ENCODE peak calls at places on chromosomes 1 and 21, in five cellular contexts. One of them, this sample, is unnamed.

GRCh38 chr1:110134050-110134595 is 16.2 kb upstream of the SLC6A17 start:
- DNase-seq in right atrium auricular region: no peak
- DNase-seq in GM12864: no peak
- DNase-seq in kidney: no peak
- DNase-seq in HCT116: no peak
- DNase-seq in this sample: peak; percentile 65

GRCh38 chr1:157145081-157145480 is 6.9 kb upstream of the ETV3 start:
- DNase-seq in HCT116: no peak
- DNase-seq in kidney: no peak
- DNase-seq in right atrium auricular region: no peak
- DNase-seq in GM12864: no peak
- DNase-seq in this sample: no peak

GRCh38 chr1:41314376-41314775 is 46.9 kb upstream of the FOXO6 start:
- DNase-seq in GM12864: no peak
- DNase-seq in HCT116: no peak
- DNase-seq in kidney: no peak
- DNase-seq in right atrium auricular region: no peak
- DNase-seq in this sample: no peak

GRCh38 chr21:14657241-14658008 is 111.3 kb upstream of the SAMSN1 start:
- DNase-seq in kidney: no peak
- DNase-seq in HCT116: no peak
- DNase-seq in right atrium auricular region: no peak
- DNase-seq in GM12864: no peak
- DNase-seq in this sample: no peak

GRCh38 chr1:197486948-197487347 is 218.9 kb downstream of the CRB1 start:
- DNase-seq in kidney: no peak
- DNase-seq in GM12864: no peak
- DNase-seq in right atrium auricular region: no peak
- DNase-seq in HCT116: no peak
- DNase-seq in this sample: no peak

GRCh38 chr1:179372160-179372559 is 6.4 kb downstream of the AXDND1 start:
- DNase-seq in HCT116: no peak
- DNase-seq in right atrium auricular region: no peak
- DNase-seq in GM12864: no peak
- DNase-seq in kidney: no peak
- DNase-seq in this sample: no peak

GRCh38 chr1:7405844-7406500 is 365.1 kb upstream of the VAMP3 start:
- DNase-seq in GM12864: no peak
- DNase-seq in kidney: peak; percentile 42
- DNase-seq in HCT116: no peak
- DNase-seq in right atrium auricular region: peak; percentile 38
- DNase-seq in this sample: no peak

GRCh38 chr1:221223281-221223680 is 344.0 kb downstream of the HLX start:
- DNase-seq in right atrium auricular region: no peak
- DNase-seq in HCT116: no peak
- DNase-seq in kidney: no peak
- DNase-seq in GM12864: no peak
- DNase-seq in this sample: no peak

GRCh38 chr1:226061793-226062557 is 541 bp upstream of the H3-3A start:
- DNase-seq in kidney: peak; percentile 94
- DNase-seq in right atrium auricular region: peak; percentile 67
- DNase-seq in HCT116: no peak
- DNase-seq in GM12864: no peak
- DNase-seq in this sample: no peak

GRCh38 chr1:11429226-11429625 is 49.7 kb upstream of the DISP3 start:
- DNase-seq in right atrium auricular region: no peak
- DNase-seq in kidney: no peak
- DNase-seq in GM12864: no peak
- DNase-seq in HCT116: no peak
- DNase-seq in this sample: no peak

GRCh38 chr1:153352523-153352922 is 3.9 kb upstream of the PGLYRP4 start:
- DNase-seq in GM12864: peak; percentile 31
- DNase-seq in kidney: no peak
- DNase-seq in right atrium auricular region: peak; percentile 72
- DNase-seq in HCT116: peak; percentile 55
- DNase-seq in this sample: peak; percentile 22

GRCh38 chr21:35113064-35113463 is 64.0 kb upstream of the RUNX1 start:
- DNase-seq in kidney: no peak
- DNase-seq in right atrium auricular region: no peak
- DNase-seq in GM12864: no peak
- DNase-seq in HCT116: no peak
- DNase-seq in this sample: no peak

GRCh38 chr1:15288173-15288926 is 41.3 kb downstream of the FHAD1 start:
- DNase-seq in right atrium auricular region: no peak
- DNase-seq in kidney: peak; percentile 16
- DNase-seq in GM12864: no peak
- DNase-seq in HCT116: no peak
- DNase-seq in this sample: no peak

GRCh38 chr1:162223488-162223887 is 153.2 kb downstream of the SPATA46 start:
- DNase-seq in right atrium auricular region: no peak
- DNase-seq in HCT116: no peak
- DNase-seq in GM12864: no peak
- DNase-seq in kidney: no peak
- DNase-seq in this sample: no peak

GRCh38 chr21:31505975-31506374 is 153.5 kb upstream of the SOD1 start:
- DNase-seq in right atrium auricular region: no peak
- DNase-seq in HCT116: no peak
- DNase-seq in GM12864: no peak
- DNase-seq in kidney: no peak
- DNase-seq in this sample: no peak

GRCh38 chr1:42170779-42171621 is 6.5 kb upstream of the GUCA2A start:
- DNase-seq in right atrium auricular region: no peak
- DNase-seq in kidney: peak; percentile 59
- DNase-seq in GM12864: no peak
- DNase-seq in HCT116: no peak
- DNase-seq in this sample: no peak

GRCh38 chr21:44300262-44300959 is 558 bp downstream of the PFKL start:
- DNase-seq in right atrium auricular region: peak; percentile 76
- DNase-seq in GM12864: no peak
- DNase-seq in kidney: peak; percentile 94
- DNase-seq in HCT116: no peak
- DNase-seq in this sample: no peak

GRCh38 chr1:60283690-60284089 is 210.1 kb upstream of the C1orf87 start:
- DNase-seq in HCT116: no peak
- DNase-seq in right atrium auricular region: no peak
- DNase-seq in kidney: no peak
- DNase-seq in GM12864: no peak
- DNase-seq in this sample: no peak

GRCh38 chr1:214234635-214235025 is 46.3 kb upstream of the SMYD2 start:
- DNase-seq in kidney: no peak
- DNase-seq in HCT116: no peak
- DNase-seq in GM12864: no peak
- DNase-seq in right atrium auricular region: no peak
- DNase-seq in this sample: peak; percentile 42

GRCh38 chr1:97337250-97338030 is 583.4 kb downstream of the DPYD start:
- DNase-seq in kidney: no peak
- DNase-seq in right atrium auricular region: no peak
- DNase-seq in HCT116: no peak
- DNase-seq in GM12864: no peak
- DNase-seq in this sample: no peak

GRCh38 chr1:12480748-12481362 is 137.2 kb downstream of the DHRS3 start:
- DNase-seq in right atrium auricular region: no peak
- DNase-seq in HCT116: peak; percentile 85
- DNase-seq in kidney: no peak
- DNase-seq in GM12864: peak; percentile 1
- DNase-seq in this sample: no peak

GRCh38 chr1:219812086-219812485 is 116.3 kb downstream of the SLC30A10 start:
- DNase-seq in kidney: no peak
- DNase-seq in right atrium auricular region: no peak
- DNase-seq in GM12864: no peak
- DNase-seq in HCT116: no peak
- DNase-seq in this sample: no peak

GRCh38 chr1:1371741-1372711 is 3.0 kb downstream of the AURKAIP1 start:
- DNase-seq in GM12864: no peak
- DNase-seq in HCT116: no peak
- DNase-seq in right atrium auricular region: no peak
- DNase-seq in kidney: peak; percentile 81
- DNase-seq in this sample: no peak

GRCh38 chr1:212685429-212685828 is 14.2 kb downstream of the BATF3 start:
- DNase-seq in GM12864: no peak
- DNase-seq in right atrium auricular region: no peak
- DNase-seq in kidney: no peak
- DNase-seq in HCT116: no peak
- DNase-seq in this sample: no peak

GRCh38 chr1:221241592-221241991 is 362.3 kb downstream of the HLX start:
- DNase-seq in GM12864: no peak
- DNase-seq in kidney: no peak
- DNase-seq in HCT116: no peak
- DNase-seq in right atrium auricular region: no peak
- DNase-seq in this sample: no peak

GRCh38 chr1:92515796-92516201 is 29.1 kb upstream of the GFI1 start:
- DNase-seq in HCT116: no peak
- DNase-seq in right atrium auricular region: no peak
- DNase-seq in GM12864: no peak
- DNase-seq in kidney: no peak
- DNase-seq in this sample: no peak

GRCh38 chr1:2583331-2583791 is 3.2 kb upstream of the PRXL2B start:
- DNase-seq in HCT116: no peak
- DNase-seq in GM12864: no peak
- DNase-seq in right atrium auricular region: no peak
- DNase-seq in kidney: peak; percentile 43
- DNase-seq in this sample: no peak

GRCh38 chr1:2584822-2585317 is 1.7 kb upstream of the PRXL2B start:
- DNase-seq in kidney: no peak
- DNase-seq in right atrium auricular region: no peak
- DNase-seq in HCT116: no peak
- DNase-seq in GM12864: no peak
- DNase-seq in this sample: no peak

GRCh38 chr1:2585318-2586092 is 1.1 kb upstream of the PRXL2B start:
- DNase-seq in GM12864: peak; percentile 49
- DNase-seq in HCT116: no peak
- DNase-seq in kidney: peak; percentile 93
- DNase-seq in right atrium auricular region: peak; percentile 80
- DNase-seq in this sample: no peak

GRCh38 chr1:2582401-2582800 is 4.2 kb upstream of the PRXL2B start:
- DNase-seq in GM12864: no peak
- DNase-seq in right atrium auricular region: no peak
- DNase-seq in kidney: no peak
- DNase-seq in HCT116: no peak
- DNase-seq in this sample: no peak

DNA sequence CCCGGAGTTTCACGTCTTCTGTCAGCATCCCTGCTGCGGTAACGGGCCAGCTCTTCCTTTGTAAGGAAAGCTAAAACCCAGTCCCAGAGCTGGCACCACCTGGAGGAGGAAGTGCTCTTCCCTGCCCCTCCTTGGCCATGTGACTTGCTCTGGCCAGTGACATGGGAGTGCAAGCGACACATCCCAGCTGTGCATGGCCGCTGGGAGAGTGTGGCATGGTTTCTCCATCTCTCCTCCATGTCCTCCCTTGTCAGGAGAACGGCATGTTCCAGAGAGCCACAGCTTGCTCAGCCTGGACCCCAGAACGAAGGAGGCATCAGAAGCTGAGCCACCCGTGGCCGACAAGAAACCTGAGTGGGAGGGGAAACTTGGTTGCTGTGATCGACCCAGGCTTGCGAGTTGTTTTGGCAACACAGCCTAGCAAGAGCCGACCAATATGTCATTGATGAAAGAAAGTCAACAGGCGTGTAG is 2.7 kb upstream of the PRXL2B start:
- DNase-seq in GM12864: no peak
- DNase-seq in kidney: peak; percentile 80
- DNase-seq in HCT116: no peak
- DNase-seq in right atrium auricular region: no peak
- DNase-seq in this sample: peak; percentile 79
- H3K4me3 ChIP-seq in GM12864: no peak overlapping the region
- H3K4me3 ChIP-seq in kidney: peak overlapping the region; percentile 19
- H3K4me3 ChIP-seq in HCT116: no peak overlapping the region
- H3K4me3 ChIP-seq in right atrium auricular region: no peak overlapping the region
- H3K4me3 ChIP-seq in this sample: peak overlapping the region; percentile 52

DNA sequence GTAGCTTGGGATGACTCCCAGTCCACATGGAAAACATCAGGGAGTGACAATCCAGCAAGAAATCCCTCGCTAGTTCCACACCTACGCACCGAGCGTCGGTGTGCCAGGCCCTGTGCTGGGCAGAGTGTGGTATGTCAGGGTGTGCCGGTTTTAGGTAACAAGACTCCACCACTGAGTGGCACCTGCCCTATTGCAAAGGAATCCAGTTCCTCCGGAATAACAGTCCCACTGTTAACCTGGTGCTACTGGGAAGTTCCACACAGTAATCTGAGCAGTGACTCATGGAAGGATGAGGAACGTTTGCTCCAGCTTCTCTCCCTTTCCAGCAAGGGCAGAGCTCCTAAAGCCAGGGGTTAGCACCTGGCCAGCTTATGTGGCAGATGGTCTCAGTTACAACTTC is 14.3 kb downstream of the RNF207 start:
- DNase-seq in GM12864: no peak
- DNase-seq in right atrium auricular region: no peak
- DNase-seq in kidney: peak; percentile 30
- DNase-seq in HCT116: peak; percentile 93
- DNase-seq in this sample: peak; percentile 45
- TF ChIP-seq CTCF in GM12864: no peak
- TF ChIP-seq CTCF in right atrium auricular region: no peak
- TF ChIP-seq CTCF in kidney: no peak
- TF ChIP-seq CTCF in HCT116: no peak
- TF ChIP-seq CTCF in this sample: no peak

GRCh38 chr21:46456750-46457149 is 1.9 kb upstream of the DIP2A start:
- DNase-seq in kidney: no peak
- DNase-seq in GM12864: no peak
- DNase-seq in HCT116: no peak
- DNase-seq in right atrium auricular region: no peak
- DNase-seq in this sample: no peak

GRCh38 chr21:46454634-46455390 is 3.9 kb upstream of the DIP2A start:
- DNase-seq in GM12864: no peak
- DNase-seq in kidney: no peak
- DNase-seq in right atrium auricular region: no peak
- DNase-seq in HCT116: no peak
- DNase-seq in this sample: no peak

GRCh38 chr21:46454142-46454541 is 4.5 kb upstream of the DIP2A start:
- DNase-seq in kidney: no peak
- DNase-seq in right atrium auricular region: no peak
- DNase-seq in GM12864: no peak
- DNase-seq in HCT116: no peak
- DNase-seq in this sample: no peak

GRCh38 chr21:46457801-46458314 is 833 bp upstream of the DIP2A start:
- DNase-seq in GM12864: peak; percentile 10
- DNase-seq in right atrium auricular region: peak; percentile 62
- DNase-seq in HCT116: peak; percentile 4
- DNase-seq in kidney: no peak
- DNase-seq in this sample: no peak

GRCh38 chr21:46455575-46456385 is 2.9 kb upstream of the DIP2A start:
- DNase-seq in HCT116: peak; percentile 6
- DNase-seq in GM12864: no peak
- DNase-seq in right atrium auricular region: no peak
- DNase-seq in kidney: no peak
- DNase-seq in this sample: no peak
- H3K4me3 ChIP-seq in HCT116: no peak overlapping the region
- H3K4me3 ChIP-seq in GM12864: no peak overlapping the region
- H3K4me3 ChIP-seq in right atrium auricular region: no peak overlapping the region
- H3K4me3 ChIP-seq in kidney: no peak overlapping the region
- H3K4me3 ChIP-seq in this sample: no peak overlapping the region

DNA sequence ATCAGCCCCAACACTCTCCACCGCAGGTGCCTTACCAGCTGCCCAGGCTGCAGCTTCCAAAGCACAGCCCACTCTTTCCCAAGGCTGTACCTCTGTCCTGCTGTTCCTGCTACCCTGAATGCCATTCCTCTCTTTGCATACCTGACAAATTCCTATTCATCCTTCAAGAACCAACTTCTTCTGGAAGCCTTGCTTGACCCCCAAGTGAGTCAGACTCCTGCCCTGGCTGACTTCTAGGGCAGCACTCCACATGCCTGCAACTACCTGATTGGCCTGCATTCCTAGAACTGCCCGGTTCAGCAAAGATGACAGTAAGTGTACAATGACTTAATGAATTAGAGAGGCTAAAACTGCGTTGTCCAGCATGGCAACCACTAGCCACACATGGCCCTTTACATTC is 20.8 kb upstream of the PDZK1IP1 start:
- DNase-seq in HCT116: no peak
- DNase-seq in kidney: no peak
- DNase-seq in GM12864: no peak
- DNase-seq in right atrium auricular region: no peak
- DNase-seq in this sample: no peak
- TF ChIP-seq CTCF in HCT116: no peak
- TF ChIP-seq CTCF in kidney: no peak
- TF ChIP-seq CTCF in GM12864: no peak
- TF ChIP-seq CTCF in right atrium auricular region: no peak
- TF ChIP-seq CTCF in this sample: no peak